ENCODE peak calls at places on chromosomes 2 and 18, in five cellular contexts. C, V, B, U and Q are unnamed samples.

GRCh38 chr2:74392449-74392743 is 12.3 kb upstream of the DCTN1 start:
- DNase-seq in C (no peak), V (no peak), B (peak), U (no peak), Q (no peak)

GRCh38 chr2:166167451-166167850 is 39.6 kb upstream of the SCN1A start:
- DNase-seq in C (peak), V (no peak), B (no peak), U (no peak), Q (peak)

GRCh38 chr2:171158790-171159325 is 1.8 kb downstream of the TLK1 start:
- DNase-seq in C (no peak), V (peak), B (no peak), U (no peak), Q (no peak)

GRCh38 chr2:107687087-107687486 is 139.6 kb upstream of the RGPD4 start:
- DNase-seq in C (no peak), V (no peak), B (no peak), U (no peak), Q (no peak)

GRCh38 chr2:136874258-136874657 is 108.9 kb downstream of the THSD7B start:
- DNase-seq in C (no peak), V (peak), B (peak), U (no peak), Q (no peak)

GRCh38 chr2:215522237-215522636 is 86.4 kb upstream of the FN1 start:
- DNase-seq in C (peak), V (no peak), B (no peak), U (no peak), Q (no peak)

GRCh38 chr18:48459471-48459870 is 50.3 kb upstream of the ZBTB7C start:
- DNase-seq in C (no peak), V (no peak), B (no peak), U (no peak), Q (no peak)

GRCh38 chr2:235595420-235596010 is 101.7 kb downstream of the AGAP1 start:
- DNase-seq in C (peak), V (peak), B (peak), U (peak), Q (peak)

DNA sequence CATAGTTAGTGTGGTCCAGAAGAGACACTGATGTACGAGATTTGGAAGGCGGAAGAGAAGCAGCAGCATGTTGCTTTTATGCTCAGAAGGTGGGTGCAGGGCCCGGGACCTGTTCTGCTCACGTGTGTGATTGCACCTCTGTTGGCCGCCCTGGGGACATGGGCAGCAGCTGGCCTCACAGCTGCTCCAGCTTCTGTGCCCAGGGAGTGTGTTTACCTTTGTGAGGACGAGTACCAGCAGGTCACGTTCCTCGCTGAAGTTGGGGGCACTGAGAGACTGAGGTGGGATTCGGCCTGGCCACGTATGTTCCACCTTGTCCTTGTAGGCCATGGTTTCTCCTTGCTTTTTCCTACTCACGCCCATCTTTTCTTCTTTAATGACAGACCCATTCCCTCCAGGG is 86.3 kb downstream of the PMAIP1 start:
- DNase-seq in C (no peak), V (no peak), B (no peak), U (no peak), Q (no peak)
- TF ChIP-seq EZH2 in C (no peak), V (no peak), B (no peak), U (no peak), Q (no peak)

GRCh38 chr2:9601397-9601796 is 29.4 kb downstream of the YWHAQ start:
- DNase-seq in C (no peak), V (no peak), B (no peak), U (no peak), Q (no peak)

GRCh38 chr2:9596621-9597311 is 34.0 kb downstream of the YWHAQ start:
- DNase-seq in C (no peak), V (no peak), B (no peak), U (no peak), Q (no peak)

GRCh38 chr2:9599430-9599829 is 31.4 kb downstream of the YWHAQ start:
- DNase-seq in C (no peak), V (no peak), B (no peak), U (no peak), Q (no peak)

GRCh38 chr2:9602412-9602811 is 28.4 kb downstream of the YWHAQ start:
- DNase-seq in C (no peak), V (no peak), B (no peak), U (no peak), Q (no peak)
- TF ChIP-seq CTCF in C (no peak), V (no peak), B (no peak), U (no peak), Q (no peak)

DNA sequence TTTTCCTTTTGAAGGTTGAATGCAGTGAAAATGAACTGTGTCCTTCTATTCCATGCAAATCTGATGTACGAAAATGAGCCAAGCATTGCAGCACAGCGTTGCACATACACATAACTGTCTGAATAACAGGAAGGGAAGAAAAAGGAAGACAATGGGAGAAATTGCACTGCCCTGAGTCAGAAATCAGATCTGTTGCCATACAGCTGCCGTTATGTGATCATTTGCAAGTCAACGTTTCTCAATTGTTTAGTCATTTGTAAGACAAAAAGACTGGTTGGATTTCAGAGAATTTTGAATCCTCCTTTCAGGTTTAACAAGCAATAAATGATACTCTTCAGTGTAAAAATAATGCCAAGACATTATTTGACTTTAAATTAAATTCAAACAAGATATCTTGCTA is 284.1 kb downstream of the DSEL start:
- DNase-seq in C (peak), V (peak), B (peak), U (no peak), Q (peak)
- H2AFZ ChIP-seq in C (no peak), V (peak), B (no peak), U (no peak), Q (peak)

GRCh38 chr2:42492691-42493467 is 903 bp downstream of the KCNG3 start:
- DNase-seq in C (peak), V (no peak), B (peak), U (no peak), Q (no peak)
- TF ChIP-seq EZH2 in C (peak), V (no peak), B (no peak), U (no peak), Q (peak)

GRCh38 chr2:231810905-231811304 is 24.7 kb downstream of the COPS7B start:
- DNase-seq in C (peak), V (peak), B (no peak), U (no peak), Q (peak)

GRCh38 chr2:231821908-231822307 is 35.7 kb downstream of the COPS7B start:
- DNase-seq in C (no peak), V (no peak), B (no peak), U (no peak), Q (no peak)

GRCh38 chr2:231819449-231820042 is 33.3 kb downstream of the COPS7B start:
- DNase-seq in C (no peak), V (no peak), B (no peak), U (no peak), Q (no peak)

GRCh38 chr2:231820786-231821303 is 34.6 kb downstream of the COPS7B start:
- DNase-seq in C (no peak), V (no peak), B (no peak), U (no peak), Q (no peak)

GRCh38 chr2:231816327-231817026 is 30.2 kb downstream of the COPS7B start:
- DNase-seq in C (no peak), V (no peak), B (no peak), U (no peak), Q (no peak)
- TF ChIP-seq CTCF in C (no peak), V (no peak), B (no peak), U (no peak), Q (no peak)

GRCh38 chr2:111707700-111708099 is 176.3 kb downstream of the ANAPC1 start:
- DNase-seq in C (no peak), V (no peak), B (no peak), U (no peak), Q (no peak)

GRCh38 chr2:111706481-111707001 is 177.5 kb downstream of the ANAPC1 start:
- DNase-seq in C (no peak), V (no peak), B (no peak), U (no peak), Q (no peak)

GRCh38 chr2:111709321-111709720 is 174.7 kb downstream of the ANAPC1 start:
- DNase-seq in C (no peak), V (no peak), B (no peak), U (no peak), Q (no peak)

GRCh38 chr2:111710085-111710484 is 173.9 kb downstream of the ANAPC1 start:
- DNase-seq in C (peak), V (no peak), B (no peak), U (no peak), Q (no peak)

DNA sequence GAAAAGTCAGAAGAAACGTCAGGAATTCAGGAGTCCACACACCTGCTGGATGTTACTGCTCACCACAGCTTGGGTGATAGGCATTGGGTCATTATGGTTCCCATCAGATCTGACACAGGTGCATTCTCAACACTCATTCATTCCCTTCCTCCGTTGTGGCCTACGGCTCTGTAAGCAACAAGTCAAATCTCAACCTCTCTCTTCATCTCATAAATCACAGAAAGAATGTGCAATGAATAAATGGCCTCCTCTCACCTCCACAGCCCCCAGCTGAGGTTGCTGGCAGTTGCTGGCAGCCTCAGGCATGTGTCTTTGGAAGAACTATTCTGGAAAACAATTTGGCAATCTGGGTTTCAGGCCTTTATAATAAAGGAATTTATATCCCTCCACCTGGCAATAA is 175.5 kb downstream of the ANAPC1 start:
- DNase-seq in C (peak), V (no peak), B (no peak), U (no peak), Q (peak)
- H2AFZ ChIP-seq in C (no peak), V (no peak), B (no peak), U (no peak), Q (no peak)

DNA sequence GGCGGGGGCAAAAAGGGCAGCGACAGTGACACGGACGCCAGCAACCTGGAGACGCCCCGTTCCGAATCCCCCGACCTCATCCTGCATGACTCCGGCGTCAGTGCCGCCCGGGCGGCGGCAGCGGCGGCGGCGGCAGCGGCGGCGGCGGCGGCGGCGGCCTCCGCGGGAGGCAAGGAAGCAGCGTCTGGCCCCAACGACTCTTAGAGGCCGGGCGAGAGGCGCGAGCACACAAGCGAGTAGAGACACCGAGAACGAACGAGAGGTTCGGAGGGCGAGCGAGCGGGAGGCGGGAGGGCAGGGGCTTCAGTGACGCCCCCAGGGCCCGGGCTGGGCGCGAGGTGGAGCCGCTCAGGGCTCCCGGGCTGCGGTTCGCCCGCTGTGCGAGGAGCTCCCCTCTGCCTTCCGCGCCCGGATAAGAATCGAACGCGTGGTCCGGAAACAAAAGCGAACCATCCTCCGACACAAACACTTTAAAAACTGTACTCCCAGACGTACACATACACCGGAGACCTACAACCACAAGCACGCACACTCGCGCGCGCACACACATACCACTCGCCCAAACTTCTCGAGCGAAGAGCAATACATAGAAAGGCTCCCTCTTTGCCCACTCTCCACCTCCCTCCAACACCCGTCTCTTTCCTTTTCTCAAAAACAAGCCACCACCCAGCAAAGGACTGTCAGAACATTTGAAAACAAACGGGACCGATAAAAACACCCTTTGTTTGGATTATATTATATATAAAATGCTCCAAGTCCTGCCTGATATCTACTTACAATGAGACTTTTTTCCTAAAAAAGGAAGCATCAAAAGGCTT is 2.8 kb downstream of the SP9 start:
- DNase-seq in C (peak), V (no peak), B (peak), U (peak), Q (peak)
- TF ChIP-seq EZH2 in C (no peak), V (no peak), B (peak), U (peak), Q (peak)